ENCODE peak calls at places on chromosome 4, in nine cellular contexts. W is GM10248; F is T-helper 1 cell; N is activated T-cell treated with anti-CD3 and anti-CD28 coated beads, Interleukin-2, amount 50 U/mL, for 4 hours; A is H9; E is A549; U is GOT3; T is K562; K is CD8-positive, alpha-beta memory T cell. H is an unnamed sample.
A peak's percentile ranks its signal among the peaks of the same experiment; 100 is the strongest.

GRCh38 chr4:75194180-75194579 is 261.3 kb downstream of the PARM1 start:
- DNase-seq in E (no peak), N (no peak), K (no peak), T (no peak), U (no peak), F (no peak), A (no peak), W (no peak), H (no peak)

GRCh38 chr4:112509243-112510190 is 6.5 kb downstream of the NEUROG2 start:
- DNase-seq in E (no peak), F (no peak), A (peak; percentile 49), K (no peak), T (no peak), W (no peak), U (no peak), N (no peak), H (no peak)

GRCh38 chr4:48008021-48008596 is 8.4 kb downstream of the CNGA1 start:
- DNase-seq in T (no peak), F (no peak), A (no peak), E (no peak), U (no peak), K (no peak), N (no peak), W (no peak), H (no peak)

GRCh38 chr4:100312615-100313355 is 122.5 kb upstream of the DDIT4L start:
- DNase-seq in F (no peak), T (no peak), K (no peak), U (no peak), N (no peak), W (no peak), E (no peak), A (no peak), H (no peak)

GRCh38 chr4:13953083-13953482 is 325.6 kb upstream of the BOD1L1 start:
- DNase-seq in A (no peak), N (no peak), T (no peak), U (no peak), F (no peak), K (no peak), W (no peak), E (no peak), H (no peak)

GRCh38 chr4:55407119-55407518 is 11.4 kb downstream of the TMEM165 start:
- DNase-seq in T (no peak), W (no peak), F (no peak), E (no peak), N (no peak), K (no peak), U (no peak), A (no peak), H (no peak)

GRCh38 chr4:14768449-14768848 is 233.8 kb upstream of the CPEB2 start:
- DNase-seq in U (no peak), K (no peak), W (no peak), F (no peak), E (no peak), A (no peak), N (no peak), T (no peak), H (no peak)

GRCh38 chr4:1244081-1244977 is 4.6 kb downstream of the CTBP1 start:
- DNase-seq in F (no peak), T (no peak), U (no peak), W (no peak), E (no peak), N (no peak), A (no peak), K (no peak), H (no peak)

GRCh38 chr4:1012031-1012739 is 759 bp downstream of the FGFRL1 start:
- DNase-seq in U (no peak), N (peak; percentile 18), F (peak; percentile 38), A (no peak), T (peak; percentile 78), W (no peak), E (no peak), K (peak; percentile 33), H (peak; percentile 37)

GRCh38 chr4:166737430-166737829 is 496.9 kb downstream of the SPOCK3 start:
- DNase-seq in E (no peak), K (no peak), W (no peak), F (no peak), T (no peak), U (no peak), A (no peak), N (no peak), H (no peak)

GRCh38 chr4:77819409-77819835 is 254 bp upstream of the CNOT6L start:
- DNase-seq in W (no peak), U (no peak), T (peak; percentile 44), N (peak; percentile 84), K (peak; percentile 89), A (peak; percentile 32), F (peak; percentile 86), E (no peak), H (no peak)

GRCh38 chr4:39825741-39826231 is 127.8 kb downstream of the UBE2K start:
- DNase-seq in K (no peak), N (no peak), A (no peak), W (no peak), E (peak; percentile 23), T (no peak), F (no peak), U (no peak), H (no peak)

GRCh38 chr4:65580551-65580950 is 89.7 kb downstream of the EPHA5 start:
- DNase-seq in W (no peak), A (no peak), T (no peak), U (no peak), K (no peak), F (no peak), E (no peak), N (no peak), H (no peak)

GRCh38 chr4:186819357-186820086 is 95.9 kb upstream of the FAT1 start:
- DNase-seq in K (no peak), E (no peak), W (no peak), T (no peak), N (no peak), F (no peak), U (no peak), A (no peak), H (no peak)

GRCh38 chr4:138835833-138836521 is 179.6 kb upstream of the NOCT start:
- DNase-seq in K (no peak), N (no peak), T (no peak), F (no peak), U (no peak), W (no peak), A (no peak), E (no peak), H (no peak)

GRCh38 chr4:147768113-147768512 is 36.2 kb downstream of the ARHGAP10 start:
- DNase-seq in U (no peak), T (no peak), A (no peak), F (no peak), K (no peak), W (no peak), E (peak; percentile 29), N (no peak), H (peak; percentile 81)

GRCh38 chr4:128481752-128482480 is 194.3 kb upstream of the PGRMC2 start:
- DNase-seq in K (no peak), F (no peak), A (no peak), U (no peak), W (no peak), E (no peak), T (no peak), N (no peak), H (no peak)

GRCh38 chr4:8644966-8645752 is 52.6 kb downstream of the CPZ start:
- DNase-seq in W (no peak), N (no peak), F (no peak), E (no peak), K (no peak), T (no peak), U (no peak), A (peak; percentile 17), H (no peak)

GRCh38 chr4:147736458-147736857 is 4.6 kb downstream of the ARHGAP10 start:
- DNase-seq in T (no peak), A (no peak), W (no peak), K (no peak), E (peak; percentile 15), N (no peak), U (no peak), F (no peak), H (no peak)

GRCh38 chr4:165415910-165416309 is 37.1 kb downstream of the CPE start:
- DNase-seq in N (no peak), F (no peak), A (no peak), T (no peak), U (no peak), K (no peak), W (no peak), E (no peak), H (no peak)

GRCh38 chr4:93016350-93016749 is 712.6 kb downstream of the GRID2 start:
- DNase-seq in F (no peak), K (no peak), T (no peak), E (no peak), U (no peak), A (no peak), W (no peak), N (no peak), H (no peak)

GRCh38 chr4:150540959-150541360 is 41.0 kb upstream of the MAB21L2 start:
- DNase-seq in N (no peak), U (no peak), K (no peak), F (no peak), W (no peak), E (no peak), T (peak; percentile 46), A (no peak), H (no peak)

GRCh38 chr4:137961051-137961438 is 281.1 kb downstream of the SLC7A11 start:
- DNase-seq in W (no peak), K (no peak), E (no peak), A (no peak), U (peak; percentile 1), F (no peak), N (no peak), T (no peak), H (peak; percentile 74)

GRCh38 chr4:109065006-109065405 is 237.5 kb downstream of the COL25A1 start:
- DNase-seq in N (no peak), F (no peak), A (no peak), W (no peak), E (no peak), K (no peak), U (no peak), T (no peak), H (no peak)

GRCh38 chr4:74228691-74229640 is 71.0 kb downstream of the MTHFD2L start:
- DNase-seq in T (peak; percentile 59), W (peak; percentile 31), K (peak; percentile 42), F (peak; percentile 43), A (peak; percentile 84), N (peak; percentile 66), U (no peak), E (peak; percentile 13), H (peak; percentile 73)

GRCh38 chr4:134276476-134276875 is 74.9 kb upstream of the PABPC4L start:
- DNase-seq in N (no peak), K (no peak), W (no peak), E (no peak), U (no peak), F (no peak), A (no peak), T (no peak), H (no peak)

GRCh38 chr4:119227690-119228089 is 15.2 kb downstream of the USP53 start:
- DNase-seq in F (no peak), K (no peak), W (no peak), E (no peak), N (no peak), A (no peak), U (no peak), T (no peak), H (no peak)

H was measured in AML-193.